ENCODE peak calls at places on chromosomes 16 and 17, in six cellular contexts. M is activated naive CD8-positive, alpha-beta T cell treated with anti-CD3 and anti-CD28 coated beads, Interleukin-2, amount 50 U/mL, for 24 hours; S is memory B cell; D is EL; O is T-cell; Z is activated gamma-delta T cell. T is an unnamed sample.

GRCh38 chr17:7466644-7467341 is 12.6 kb downstream of the ZBTB4 start:
- DNase-seq in M (no peak), S (no peak), D (peak; percentile 65), O (no peak), Z (no peak), T (no peak)

GRCh38 chr17:45370949-45371413 is 54.2 kb upstream of the MAP3K14 start:
- DNase-seq in M (no peak), S (no peak), D (no peak), O (no peak), Z (no peak), T (no peak)

GRCh38 chr17:61806081-61806828 is 57.1 kb downstream of the BRIP1 start:
- DNase-seq in M (no peak), S (no peak), D (peak; percentile 3), O (no peak), Z (no peak), T (no peak)

GRCh38 chr17:69733171-69734014 is 318.9 kb downstream of the MAP2K6 start:
- DNase-seq in M (no peak), S (no peak), D (peak; percentile 83), O (no peak), Z (no peak), T (peak; percentile 62)

GRCh38 chr16:30953511-30954124 is 3.9 kb upstream of the SETD1A start:
- DNase-seq in M (peak; percentile 67), S (peak; percentile 66), D (peak; percentile 64), O (peak; percentile 60), Z (no peak), T (peak; percentile 53)

GRCh38 chr17:72125226-72125651 is 4.4 kb downstream of the SOX9 start:
- DNase-seq in M (no peak), S (no peak), D (no peak), O (no peak), Z (no peak), T (no peak)

GRCh38 chr17:4600563-4600962 is 16.2 kb downstream of the SMTNL2 start:
- DNase-seq in M (no peak), S (no peak), D (no peak), O (no peak), Z (no peak), T (no peak)

GRCh38 chr16:86580063-86580797 is 1.9 kb downstream of the FOXL1 start:
- DNase-seq in M (no peak), S (no peak), D (peak; percentile 37), O (no peak), Z (no peak), T (no peak)

GRCh38 chr16:48049832-48050231 is 106.0 kb downstream of the ABCC12 start:
- DNase-seq in M (no peak), S (no peak), D (no peak), O (no peak), Z (no peak), T (no peak)

GRCh38 chr17:48577946-48578615 is at the start of gene HOXB4:
- DNase-seq in M (peak; percentile 76), S (no peak), D (no peak), O (peak; percentile 55), Z (peak; percentile 68), T (no peak)

GRCh38 chr17:80766290-80766689 is 221.7 kb downstream of the RPTOR start:
- DNase-seq in M (no peak), S (no peak), D (no peak), O (no peak), Z (no peak), T (no peak)

GRCh38 chr17:71183083-71183697 is 937.6 kb upstream of the SOX9 start:
- DNase-seq in M (no peak), S (no peak), D (no peak), O (no peak), Z (no peak), T (no peak)

GRCh38 chr17:51164911-51165679 is 1.1 kb upstream of the NME2 start:
- DNase-seq in M (no peak), S (no peak), D (no peak), O (no peak), Z (no peak), T (no peak)

GRCh38 chr16:67910162-67910561 is 17.1 kb downstream of the PSKH1 start:
- DNase-seq in M (no peak), S (no peak), D (peak; percentile 40), O (no peak), Z (no peak), T (no peak)

GRCh38 chr16:22369221-22369811 is 5.1 kb downstream of the CDR2 start:
- DNase-seq in M (no peak), S (no peak), D (peak; percentile 57), O (no peak), Z (no peak), T (no peak)

GRCh38 chr16:9072806-9073341 is 18.6 kb upstream of the HAPSTR1 start:
- DNase-seq in M (peak; percentile 31), S (no peak), D (peak; percentile 61), O (no peak), Z (no peak), T (no peak)

GRCh38 chr17:33234930-33235685 is 58.0 kb downstream of the ASIC2 start:
- DNase-seq in M (no peak), S (no peak), D (peak; percentile 85), O (no peak), Z (no peak), T (no peak)

GRCh38 chr16:66858740-66859396 is 14.7 kb downstream of the CA7 start:
- DNase-seq in M (no peak), S (no peak), D (peak; percentile 70), O (no peak), Z (no peak), T (no peak)

GRCh38 chr17:81151039-81151677 is 14.1 kb upstream of the PVALEF start:
- DNase-seq in M (no peak), S (no peak), D (no peak), O (no peak), Z (no peak), T (no peak)

GRCh38 chr17:56785396-56785795 is 48.3 kb downstream of the C17orf67 start:
- DNase-seq in M (no peak), S (no peak), D (peak; percentile 51), O (no peak), Z (no peak), T (no peak)

GRCh38 chr16:3182608-3183444 is 5.2 kb upstream of the OR1F1 start:
- DNase-seq in M (peak; percentile 82), S (peak; percentile 45), D (peak; percentile 81), O (peak; percentile 45), Z (no peak), T (no peak)

GRCh38 chr17:27664606-27664965 is 33.6 kb downstream of the LGALS9 start:
- DNase-seq in M (no peak), S (no peak), D (no peak), O (no peak), Z (no peak), T (no peak)

GRCh38 chr17:38918129-38918913 is 7.1 kb upstream of the LASP1NB start:
- DNase-seq in M (no peak), S (no peak), D (no peak), O (no peak), Z (no peak), T (no peak)

GRCh38 chr17:20053343-20053964 is 44.3 kb downstream of the SPECC1 start:
- DNase-seq in M (no peak), S (no peak), D (no peak), O (no peak), Z (no peak), T (no peak)

GRCh38 chr17:43846963-43847369 is at the start of gene CD300LG:
- DNase-seq in M (no peak), S (no peak), D (no peak), O (no peak), Z (no peak), T (no peak)

GRCh38 chr17:60555786-60556185 is 29.7 kb upstream of the APPBP2 start:
- DNase-seq in M (no peak), S (no peak), D (no peak), O (no peak), Z (no peak), T (no peak)

GRCh38 chr17:76048711-76049110 is 21.6 kb upstream of the EVPL start:
- DNase-seq in M (no peak), S (no peak), D (peak; percentile 83), O (no peak), Z (no peak), T (no peak)

GRCh38 chr16:4800290-4801041 is 2.0 kb downstream of the ROGDI start:
- DNase-seq in M (no peak), S (no peak), D (no peak), O (no peak), Z (no peak), T (no peak)

GRCh38 chr17:14048169-14048568 is 21.1 kb upstream of the COX10 start:
- DNase-seq in M (no peak), S (no peak), D (peak; percentile 21), O (no peak), Z (no peak), T (no peak)

GRCh38 chr17:82019905-82020873 is 2.5 kb downstream of the CENPX start:
- DNase-seq in M (peak; percentile 86), S (peak; percentile 58), D (peak; percentile 56), O (peak; percentile 65), Z (peak; percentile 32), T (no peak)

GRCh38 chr16:88759245-88759975 is 25.6 kb downstream of the PIEZO1 start:
- DNase-seq in M (peak; percentile 14), S (no peak), D (no peak), O (peak; percentile 45), Z (no peak), T (no peak)

GRCh38 chr17:46968224-46968834 is 10.7 kb downstream of the RPRML start:
- DNase-seq in M (no peak), S (no peak), D (no peak), O (no peak), Z (no peak), T (no peak)

GRCh38 chr17:53538129-53538617 is 284.6 kb upstream of the KIF2B start:
- DNase-seq in M (no peak), S (no peak), D (no peak), O (no peak), Z (no peak), T (no peak)

GRCh38 chr16:4213721-4214120 is 28.2 kb downstream of the SRL start:
- DNase-seq in M (no peak), S (no peak), D (peak; percentile 24), O (no peak), Z (no peak), T (no peak)

GRCh38 chr16:4053663-4054479 is 62.4 kb downstream of the ADCY9 start:
- DNase-seq in M (no peak), S (no peak), D (peak; percentile 82), O (no peak), Z (no peak), T (peak; percentile 72)

GRCh38 chr17:79417589-79417988 is 193.3 kb downstream of the RBFOX3 start:
- DNase-seq in M (no peak), S (no peak), D (no peak), O (no peak), Z (no peak), T (no peak)

GRCh38 chr17:78231991-78232759 is 744 bp downstream of the TMEM235 start:
- DNase-seq in M (peak; percentile 29), S (peak; percentile 41), D (no peak), O (peak; percentile 43), Z (no peak), T (no peak)

T was measured in amniotic stem cell.